ENCODE peak calls at places on chromosomes 2 and 18, in seven cellular contexts. M is neural progenitor cell; J is stomach; S is NCI-H1092 treated with DMSO at 0.1 percent for 48 hours; X is A172; Y is naive B cell; D is effector memory CD4-positive, alpha-beta T cell. K is an unnamed sample.

GRCh38 chr2:161424992-161425391 is 8.9 kb downstream of the TBR1 start:
- DNase-seq in M (no peak), J (no peak), S (no peak), X (no peak), Y (no peak), D (no peak), K (no peak)

GRCh38 chr2:235162070-235162469 is 210.3 kb downstream of the SH3BP4 start:
- DNase-seq in M (no peak), J (no peak), S (no peak), X (peak), Y (no peak), D (no peak), K (no peak)

GRCh38 chr2:128288781-128289180 is 29.9 kb downstream of the HS6ST1 start:
- DNase-seq in M (no peak), J (no peak), S (no peak), X (no peak), Y (no peak), D (no peak), K (no peak)

GRCh38 chr2:10446631-10447030 is 1.5 kb downstream of the ODC1 start:
- DNase-seq in M (no peak), J (no peak), S (no peak), X (no peak), Y (no peak), D (no peak), K (no peak)

GRCh38 chr2:45943231-45944044 is 292.0 kb downstream of the PRKCE start:
- DNase-seq in M (no peak), J (no peak), S (no peak), X (no peak), Y (no peak), D (no peak), K (no peak)

GRCh38 chr2:38159621-38160020 is 83.7 kb upstream of the CYP1B1 start:
- DNase-seq in M (no peak), J (no peak), S (no peak), X (no peak), Y (no peak), D (no peak), K (no peak)

GRCh38 chr2:128236491-128237035 is 82.1 kb downstream of the HS6ST1 start:
- DNase-seq in M (no peak), J (no peak), S (no peak), X (peak), Y (no peak), D (no peak), K (no peak)

GRCh38 chr2:132761437-132761836 is 91.4 kb upstream of the LYPD1 start:
- DNase-seq in M (no peak), J (no peak), S (no peak), X (no peak), Y (no peak), D (no peak), K (no peak)

GRCh38 chr2:143686585-143687164 is 557.5 kb downstream of the ARHGAP15 start:
- DNase-seq in M (peak), J (no peak), S (peak), X (peak), Y (peak), D (no peak), K (no peak)

GRCh38 chr2:136183095-136183494 is 65.1 kb upstream of the CXCR4 start:
- DNase-seq in M (no peak), J (no peak), S (peak), X (no peak), Y (no peak), D (no peak), K (no peak)

GRCh38 chr18:29586210-29586609 is 1409.3 kb upstream of the CDH2 start:
- DNase-seq in M (peak), J (no peak), S (no peak), X (no peak), Y (no peak), D (no peak), K (no peak)

GRCh38 chr2:163343316-163343715 is 392.5 kb downstream of the FIGN start:
- DNase-seq in M (peak), J (no peak), S (no peak), X (no peak), Y (no peak), D (no peak), K (no peak)

GRCh38 chr2:99863914-99864273 is 278.5 kb downstream of the AFF3 start:
- DNase-seq in M (no peak), J (no peak), S (no peak), X (peak), Y (no peak), D (no peak), K (no peak)

GRCh38 chr2:215274829-215275228 is 37.0 kb upstream of the ATIC start:
- DNase-seq in M (no peak), J (no peak), S (no peak), X (no peak), Y (no peak), D (no peak), K (no peak)

GRCh38 chr2:11129598-11130449 is 25.4 kb upstream of the SLC66A3 start:
- DNase-seq in M (peak), J (peak), S (no peak), X (no peak), Y (peak), D (peak), K (peak)

GRCh38 chr2:59044733-59045132 is 803.6 kb upstream of the FANCL start:
- DNase-seq in M (no peak), J (no peak), S (no peak), X (no peak), Y (no peak), D (no peak), K (no peak)

GRCh38 chr18:3526421-3527354 is 76.7 kb downstream of the TGIF1 start:
- DNase-seq in M (peak), J (no peak), S (peak), X (peak), Y (no peak), D (no peak), K (no peak)

GRCh38 chr2:142946941-142947340 is 69.5 kb downstream of the KYNU start:
- DNase-seq in M (no peak), J (no peak), S (no peak), X (no peak), Y (no peak), D (no peak), K (no peak)

GRCh38 chr2:138319616-138320015 is 182.0 kb upstream of the SPOPL start:
- DNase-seq in M (no peak), J (no peak), S (no peak), X (no peak), Y (no peak), D (no peak), K (no peak)

GRCh38 chr2:239380831-239381708 is 19.8 kb downstream of the HDAC4 start:
- DNase-seq in M (no peak), J (no peak), S (no peak), X (no peak), Y (peak), D (peak), K (peak)

GRCh38 chr2:165283342-165283741 is 44.1 kb downstream of the SCN2A start:
- DNase-seq in M (no peak), J (no peak), S (no peak), X (no peak), Y (no peak), D (no peak), K (no peak)

GRCh38 chr2:174339971-174340399 is 5.2 kb downstream of the SP9 start:
- DNase-seq in M (peak), J (no peak), S (no peak), X (no peak), Y (no peak), D (no peak), K (no peak)

GRCh38 chr2:223222397-223222796 is 170.4 kb downstream of the KCNE4 start:
- DNase-seq in M (no peak), J (no peak), S (no peak), X (peak), Y (no peak), D (no peak), K (no peak)

GRCh38 chr18:74880706-74881289 is 283.1 kb downstream of the ZNF407 start:
- DNase-seq in M (no peak), J (no peak), S (no peak), X (no peak), Y (no peak), D (no peak), K (no peak)

GRCh38 chr2:121689356-121689755 is 40.1 kb upstream of the CLASP1 start:
- DNase-seq in M (no peak), J (peak), S (peak), X (no peak), Y (no peak), D (no peak), K (no peak)